ENCODE peak calls at places on chromosome 2, in six cellular contexts. One of them, this sample, is unnamed.

GRCh38 chr2:33482518-33482917 is 6.1 kb downstream of the RASGRP3 start:
- DNase-seq in astrocyte: no peak
- DNase-seq in IMR-90: no peak
- DNase-seq in sigmoid colon: no peak
- DNase-seq in cardiac muscle cell: no peak
- DNase-seq in brain microvascular endothelial cell: no peak
- DNase-seq in this sample: no peak

GRCh38 chr2:165193178-165193777 is 10.6 kb downstream of the SCN3A start:
- DNase-seq in brain microvascular endothelial cell: no peak
- DNase-seq in cardiac muscle cell: no peak
- DNase-seq in sigmoid colon: no peak
- DNase-seq in astrocyte: no peak
- DNase-seq in IMR-90: no peak
- DNase-seq in this sample: no peak

GRCh38 chr2:69729266-69729665 is 12.7 kb upstream of the ANXA4 start:
- DNase-seq in IMR-90: no peak
- DNase-seq in sigmoid colon: no peak
- DNase-seq in astrocyte: no peak
- DNase-seq in cardiac muscle cell: no peak
- DNase-seq in brain microvascular endothelial cell: no peak
- DNase-seq in this sample: no peak

GRCh38 chr2:98892871-98893270 is 43.2 kb downstream of the CRACDL start:
- DNase-seq in IMR-90: no peak
- DNase-seq in sigmoid colon: no peak
- DNase-seq in astrocyte: no peak
- DNase-seq in cardiac muscle cell: no peak
- DNase-seq in brain microvascular endothelial cell: no peak
- DNase-seq in this sample: no peak

GRCh38 chr2:25851740-25852503 is 26.4 kb downstream of the ASXL2 start:
- DNase-seq in brain microvascular endothelial cell: peak; percentile 81
- DNase-seq in sigmoid colon: no peak
- DNase-seq in astrocyte: peak; percentile 91
- DNase-seq in cardiac muscle cell: peak; percentile 63
- DNase-seq in IMR-90: peak; percentile 93
- DNase-seq in this sample: peak; percentile 59

GRCh38 chr2:222904557-222905258 is 43.9 kb downstream of the ACSL3 start:
- DNase-seq in brain microvascular endothelial cell: peak; percentile 86
- DNase-seq in sigmoid colon: no peak
- DNase-seq in cardiac muscle cell: no peak
- DNase-seq in IMR-90: peak; percentile 97
- DNase-seq in astrocyte: peak; percentile 95
- DNase-seq in this sample: no peak

GRCh38 chr2:174939046-174939445 is 66.1 kb downstream of the CHN1 start:
- DNase-seq in sigmoid colon: no peak
- DNase-seq in astrocyte: peak; percentile 83
- DNase-seq in brain microvascular endothelial cell: peak; percentile 31
- DNase-seq in cardiac muscle cell: no peak
- DNase-seq in IMR-90: peak; percentile 79
- DNase-seq in this sample: peak; percentile 27

GRCh38 chr2:44680983-44681481 is 260.5 kb upstream of the SIX3 start:
- DNase-seq in astrocyte: no peak
- DNase-seq in cardiac muscle cell: no peak
- DNase-seq in IMR-90: peak; percentile 8
- DNase-seq in sigmoid colon: no peak
- DNase-seq in brain microvascular endothelial cell: no peak
- DNase-seq in this sample: no peak

GRCh38 chr2:6679481-6679880 is 186.2 kb downstream of the CMPK2 start:
- DNase-seq in sigmoid colon: no peak
- DNase-seq in astrocyte: no peak
- DNase-seq in cardiac muscle cell: no peak
- DNase-seq in IMR-90: no peak
- DNase-seq in brain microvascular endothelial cell: no peak
- DNase-seq in this sample: no peak

GRCh38 chr2:10285578-10286198 is 17.0 kb upstream of the HPCAL1 start:
- DNase-seq in IMR-90: peak; percentile 34
- DNase-seq in astrocyte: no peak
- DNase-seq in sigmoid colon: peak; percentile 92
- DNase-seq in cardiac muscle cell: no peak
- DNase-seq in brain microvascular endothelial cell: no peak
- DNase-seq in this sample: peak; percentile 41

GRCh38 chr2:904243-905024 is 46.2 kb upstream of the SNTG2 start:
- DNase-seq in brain microvascular endothelial cell: no peak
- DNase-seq in sigmoid colon: no peak
- DNase-seq in astrocyte: no peak
- DNase-seq in cardiac muscle cell: no peak
- DNase-seq in IMR-90: no peak
- DNase-seq in this sample: no peak
- H3K27ac ChIP-seq in brain microvascular endothelial cell: no peak overlapping the region
- H3K27ac ChIP-seq in sigmoid colon: no peak overlapping the region
- H3K27ac ChIP-seq in astrocyte: no peak overlapping the region
- H3K27ac ChIP-seq in cardiac muscle cell: no peak overlapping the region
- H3K27ac ChIP-seq in IMR-90: no peak overlapping the region
- H3K27ac ChIP-seq in this sample: no peak overlapping the region

DNA sequence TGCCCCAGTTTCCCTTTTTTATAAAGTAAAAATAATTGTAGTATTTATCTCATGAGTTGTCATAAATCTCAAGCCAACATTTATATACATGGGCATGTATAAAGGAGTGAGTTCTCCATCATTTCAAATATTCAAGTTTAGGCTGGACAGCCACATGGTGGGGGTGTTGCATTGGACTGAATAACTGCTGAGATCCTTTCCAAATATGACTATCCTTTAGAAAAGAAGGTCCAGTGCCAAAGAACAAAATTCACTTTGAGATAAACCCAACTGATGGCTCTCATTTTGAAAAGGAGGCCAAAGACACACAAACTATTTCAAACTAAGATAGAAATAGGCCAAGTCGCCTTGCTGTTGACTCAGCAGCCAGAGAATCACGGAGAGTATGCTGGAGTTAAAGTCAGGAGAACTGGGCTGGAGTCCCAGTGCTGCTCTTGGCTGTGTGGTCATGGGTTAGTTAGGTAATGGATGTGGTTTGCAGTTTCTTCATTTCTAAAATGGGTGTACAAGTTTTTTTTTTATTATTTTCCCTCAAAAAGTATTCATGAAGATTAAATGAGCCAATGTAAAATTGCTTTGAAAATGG is 204.4 kb upstream of the LRATD1 start:
- DNase-seq in brain microvascular endothelial cell: peak; percentile 24
- DNase-seq in IMR-90: peak; percentile 53
- DNase-seq in cardiac muscle cell: no peak
- DNase-seq in astrocyte: peak; percentile 90
- DNase-seq in sigmoid colon: no peak
- DNase-seq in this sample: no peak
- TF ChIP-seq CTCF in brain microvascular endothelial cell: peak; percentile 17
- TF ChIP-seq CTCF in IMR-90: peak; percentile 44
- TF ChIP-seq CTCF in cardiac muscle cell: no peak
- TF ChIP-seq CTCF in astrocyte: no peak
- TF ChIP-seq CTCF in sigmoid colon: peak; percentile 31
- TF ChIP-seq CTCF in this sample: no peak

GRCh38 chr2:241844066-241844728 is 14.5 kb downstream of the PDCD1 start:
- DNase-seq in astrocyte: peak; percentile 34
- DNase-seq in sigmoid colon: peak; percentile 89
- DNase-seq in brain microvascular endothelial cell: no peak
- DNase-seq in cardiac muscle cell: peak; percentile 72
- DNase-seq in IMR-90: peak; percentile 22
- DNase-seq in this sample: peak; percentile 51

GRCh38 chr2:241846406-241846805 is 12.3 kb downstream of the PDCD1 start:
- DNase-seq in astrocyte: no peak
- DNase-seq in IMR-90: no peak
- DNase-seq in brain microvascular endothelial cell: no peak
- DNase-seq in cardiac muscle cell: no peak
- DNase-seq in sigmoid colon: peak; percentile 61
- DNase-seq in this sample: no peak

GRCh38 chr2:241842620-241843211 is 16.0 kb downstream of the PDCD1 start:
- DNase-seq in sigmoid colon: peak; percentile 85
- DNase-seq in cardiac muscle cell: no peak
- DNase-seq in brain microvascular endothelial cell: no peak
- DNase-seq in astrocyte: no peak
- DNase-seq in IMR-90: no peak
- DNase-seq in this sample: no peak

GRCh38 chr2:241843321-241844065 is 15.2 kb downstream of the PDCD1 start:
- DNase-seq in astrocyte: no peak
- DNase-seq in sigmoid colon: peak; percentile 63
- DNase-seq in cardiac muscle cell: no peak
- DNase-seq in brain microvascular endothelial cell: no peak
- DNase-seq in IMR-90: no peak
- DNase-seq in this sample: no peak

DNA sequence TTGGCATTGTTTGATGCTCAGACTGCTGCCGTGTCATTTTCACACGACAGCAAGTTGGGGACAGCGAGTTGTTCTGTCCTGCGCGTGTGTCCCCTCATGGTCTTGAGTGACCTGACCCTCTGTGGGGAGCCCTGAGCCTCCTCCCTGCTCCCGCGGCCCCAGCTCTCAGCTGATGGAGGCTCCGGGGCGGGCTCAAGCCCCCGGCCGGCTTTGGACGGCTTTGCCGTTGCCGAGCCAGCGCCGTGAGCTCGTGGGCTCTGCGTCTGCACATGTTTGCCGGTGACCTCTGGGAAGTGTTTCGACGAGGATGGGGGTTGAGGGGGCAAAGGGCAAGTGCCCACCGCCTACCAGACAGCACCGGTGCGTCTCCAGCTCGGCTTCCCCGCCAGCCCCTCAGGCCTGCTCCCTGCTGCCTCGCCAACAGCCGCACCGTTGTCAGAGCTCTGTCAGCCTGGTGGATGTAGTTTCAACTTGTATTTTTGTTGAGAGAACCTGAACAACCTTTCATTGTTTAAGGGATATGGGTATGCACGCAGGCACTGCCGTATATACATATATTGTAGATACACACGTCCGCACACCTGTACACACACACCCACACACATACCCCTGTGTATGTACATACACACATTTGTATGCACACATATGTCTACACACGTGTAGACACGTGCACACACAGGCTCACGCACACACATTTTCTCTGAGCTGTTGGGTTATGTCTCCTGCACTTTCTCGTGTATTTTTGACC is 13.7 kb downstream of the PDCD1 start:
- DNase-seq in astrocyte: no peak
- DNase-seq in cardiac muscle cell: no peak
- DNase-seq in IMR-90: no peak
- DNase-seq in brain microvascular endothelial cell: no peak
- DNase-seq in sigmoid colon: peak; percentile 61
- DNase-seq in this sample: no peak
- H3K27ac ChIP-seq in astrocyte: no peak overlapping the region
- H3K27ac ChIP-seq in cardiac muscle cell: no peak overlapping the region
- H3K27ac ChIP-seq in IMR-90: no peak overlapping the region
- H3K27ac ChIP-seq in brain microvascular endothelial cell: no peak overlapping the region
- H3K27ac ChIP-seq in sigmoid colon: no peak overlapping the region
- H3K27ac ChIP-seq in this sample: no peak overlapping the region

GRCh38 chr2:235265348-235265965 is 228.4 kb upstream of the AGAP1 start:
- DNase-seq in cardiac muscle cell: no peak
- DNase-seq in IMR-90: no peak
- DNase-seq in sigmoid colon: no peak
- DNase-seq in brain microvascular endothelial cell: no peak
- DNase-seq in astrocyte: no peak
- DNase-seq in this sample: no peak
- TF ChIP-seq CTCF in cardiac muscle cell: no peak
- TF ChIP-seq CTCF in IMR-90: no peak
- TF ChIP-seq CTCF in sigmoid colon: no peak
- TF ChIP-seq CTCF in brain microvascular endothelial cell: no peak
- TF ChIP-seq CTCF in astrocyte: no peak
- TF ChIP-seq CTCF in this sample: no peak

GRCh38 chr2:217876253-217876570 is 126.6 kb downstream of the TNS1 start:
- DNase-seq in brain microvascular endothelial cell: no peak
- DNase-seq in sigmoid colon: no peak
- DNase-seq in astrocyte: no peak
- DNase-seq in IMR-90: no peak
- DNase-seq in cardiac muscle cell: no peak
- DNase-seq in this sample: no peak
- H3K27ac ChIP-seq in brain microvascular endothelial cell: no peak overlapping the region
- H3K27ac ChIP-seq in sigmoid colon: peak overlapping the region; percentile 74
- H3K27ac ChIP-seq in astrocyte: no peak overlapping the region
- H3K27ac ChIP-seq in IMR-90: no peak overlapping the region
- H3K27ac ChIP-seq in cardiac muscle cell: no peak overlapping the region
- H3K27ac ChIP-seq in this sample: no peak overlapping the region

GRCh38 chr2:39618736-39619135 is 47.0 kb upstream of the TMEM178A start:
- DNase-seq in astrocyte: no peak
- DNase-seq in sigmoid colon: no peak
- DNase-seq in brain microvascular endothelial cell: no peak
- DNase-seq in IMR-90: no peak
- DNase-seq in cardiac muscle cell: no peak
- DNase-seq in this sample: no peak

GRCh38 chr2:39621596-39621995 is 44.1 kb upstream of the TMEM178A start:
- DNase-seq in sigmoid colon: no peak
- DNase-seq in cardiac muscle cell: no peak
- DNase-seq in IMR-90: no peak
- DNase-seq in brain microvascular endothelial cell: no peak
- DNase-seq in astrocyte: no peak
- DNase-seq in this sample: no peak

GRCh38 chr2:39620067-39620466 is 45.6 kb upstream of the TMEM178A start:
- DNase-seq in IMR-90: peak; percentile 84
- DNase-seq in brain microvascular endothelial cell: peak; percentile 88
- DNase-seq in sigmoid colon: peak; percentile 81
- DNase-seq in astrocyte: peak; percentile 91
- DNase-seq in cardiac muscle cell: no peak
- DNase-seq in this sample: peak; percentile 72

GRCh38 chr2:39615675-39616074 is 50.0 kb upstream of the TMEM178A start:
- DNase-seq in IMR-90: no peak
- DNase-seq in cardiac muscle cell: no peak
- DNase-seq in astrocyte: no peak
- DNase-seq in brain microvascular endothelial cell: no peak
- DNase-seq in sigmoid colon: no peak
- DNase-seq in this sample: no peak

GRCh38 chr2:39618236-39618635 is 47.5 kb upstream of the TMEM178A start:
- DNase-seq in brain microvascular endothelial cell: no peak
- DNase-seq in IMR-90: no peak
- DNase-seq in cardiac muscle cell: no peak
- DNase-seq in astrocyte: no peak
- DNase-seq in sigmoid colon: no peak
- DNase-seq in this sample: no peak
- TF ChIP-seq CTCF in brain microvascular endothelial cell: no peak
- TF ChIP-seq CTCF in IMR-90: no peak
- TF ChIP-seq CTCF in cardiac muscle cell: no peak
- TF ChIP-seq CTCF in astrocyte: no peak
- TF ChIP-seq CTCF in sigmoid colon: no peak
- TF ChIP-seq CTCF in this sample: no peak

GRCh38 chr2:42118759-42119569 is 50.2 kb upstream of the EML4 start:
- DNase-seq in cardiac muscle cell: no peak
- DNase-seq in astrocyte: peak; percentile 63
- DNase-seq in brain microvascular endothelial cell: no peak
- DNase-seq in sigmoid colon: no peak
- DNase-seq in IMR-90: no peak
- DNase-seq in this sample: no peak
- H3K27ac ChIP-seq in cardiac muscle cell: peak overlapping the region; percentile 6
- H3K27ac ChIP-seq in astrocyte: peak overlapping the region; percentile 14
- H3K27ac ChIP-seq in brain microvascular endothelial cell: peak overlapping the region; percentile 57
- H3K27ac ChIP-seq in sigmoid colon: no peak overlapping the region
- H3K27ac ChIP-seq in IMR-90: no peak overlapping the region
- H3K27ac ChIP-seq in this sample: no peak overlapping the region